ENCODE peak calls at places on chromosomes 2 and 18, in nine cellular contexts. C is HCT116; F is activated T-cell treated with anti-CD3 and anti-CD28 coated beads, Interleukin-2, amount 50 U/mL, for 72 hours; N is tibial nerve; J is cardiac fibroblast; Y is stimulated activated CD4-positive, alpha-beta T cell treated with anti-CD3 and anti-CD28 coated beads, TNF-alpha, amount 100 ng/mL, for 1 hour; L is NB4; E is transverse colon; V is A549. U is an unnamed sample.

GRCh38 chr18:56615738-56616520 is 22.5 kb downstream of the TXNL1 start:
- DNase-seq in C (no peak), F (no peak), N (no peak), J (no peak), Y (no peak), L (no peak), E (peak; percentile 20), V (no peak), U (no peak)

GRCh38 chr18:59141294-59142068 is 1.8 kb downstream of the SEC11C start:
- DNase-seq in C (no peak), F (no peak), N (no peak), J (no peak), Y (no peak), L (no peak), E (no peak), V (no peak), U (no peak)

GRCh38 chr18:7576685-7577084 is 9.6 kb downstream of the PTPRM start:
- DNase-seq in C (no peak), F (no peak), N (no peak), J (no peak), Y (no peak), L (no peak), E (no peak), V (no peak), U (no peak)

GRCh38 chr2:46299365-46300263 is 2.4 kb downstream of the EPAS1 start:
- DNase-seq in C (no peak), F (no peak), N (peak; percentile 31), J (peak; percentile 89), Y (no peak), L (peak; percentile 80), E (peak; percentile 77), V (peak; percentile 77), U (peak; percentile 83)

GRCh38 chr2:215870986-215871385 is 142.4 kb downstream of the MREG start:
- DNase-seq in C (peak; percentile 36), F (peak; percentile 9), N (no peak), J (no peak), Y (no peak), L (peak; percentile 37), E (no peak), V (peak; percentile 37), U (peak; percentile 76)

GRCh38 chr18:35443847-35444246 is 53.9 kb downstream of the INO80C start:
- DNase-seq in C (no peak), F (no peak), N (no peak), J (no peak), Y (no peak), L (no peak), E (no peak), V (no peak), U (no peak)

GRCh38 chr2:212711851-212712250 is 173.2 kb upstream of the ERBB4 start:
- DNase-seq in C (no peak), F (no peak), N (no peak), J (no peak), Y (no peak), L (no peak), E (no peak), V (peak; percentile 6), U (no peak)

GRCh38 chr2:430280-431040 is 142.6 kb upstream of the ALKAL2 start:
- DNase-seq in C (no peak), F (no peak), N (no peak), J (no peak), Y (no peak), L (no peak), E (no peak), V (no peak), U (no peak)

GRCh38 chr2:31203916-31204315 is 13.4 kb downstream of the CAPN14 start:
- DNase-seq in C (no peak), F (no peak), N (no peak), J (no peak), Y (no peak), L (no peak), E (no peak), V (no peak), U (no peak)

GRCh38 chr2:142561656-142562055 is 315.8 kb upstream of the KYNU start:
- DNase-seq in C (no peak), F (no peak), N (no peak), J (no peak), Y (no peak), L (no peak), E (no peak), V (no peak), U (no peak)

GRCh38 chr18:48303883-48304282 is 105.3 kb downstream of the ZBTB7C start:
- DNase-seq in C (no peak), F (no peak), N (no peak), J (no peak), Y (no peak), L (no peak), E (no peak), V (no peak), U (no peak)

GRCh38 chr2:238640486-238640885 is 207.4 kb upstream of the TWIST2 start:
- DNase-seq in C (no peak), F (no peak), N (no peak), J (no peak), Y (no peak), L (no peak), E (no peak), V (no peak), U (no peak)

GRCh38 chr18:70280007-70280925 is 8.6 kb upstream of the SOCS6 start:
- DNase-seq in C (peak; percentile 88), F (no peak), N (no peak), J (peak; percentile 7), Y (no peak), L (no peak), E (no peak), V (peak; percentile 46), U (peak; percentile 10)

GRCh38 chr2:216991563-216991962 is 131.7 kb upstream of the TNP1 start:
- DNase-seq in C (no peak), F (no peak), N (peak; percentile 31), J (peak; percentile 41), Y (no peak), L (no peak), E (no peak), V (no peak), U (peak; percentile 68)

GRCh38 chr2:40497251-40497859 is 45.5 kb upstream of the SLC8A1 start:
- DNase-seq in C (no peak), F (no peak), N (no peak), J (no peak), Y (no peak), L (no peak), E (no peak), V (no peak), U (no peak)